ENCODE peak calls at places on chromosomes 11 and 22, in nine cellular contexts. N, Z, L, R, A, F, P, M and U are unnamed samples. For H3K36me3, the result is how much of the 10 kb centered on the place peaks cover.

GRCh38 chr11:68303083-68303482 is 9.3 kb upstream of the LRP5 start:
- DNase-seq in N (no peak), Z (no peak), L (no peak), R (no peak), A (no peak), F (no peak), P (no peak), M (no peak), U (no peak)

GRCh38 chr22:43861529-43861928 is 784 bp downstream of the SULT4A1 start:
- DNase-seq in N (no peak), Z (peak), L (no peak), R (peak), A (peak), F (no peak), P (no peak), M (no peak), U (no peak)

GRCh38 chr11:19892876-19893275 is 180.2 kb downstream of the NAV2 start:
- DNase-seq in N (no peak), Z (no peak), L (no peak), R (no peak), A (no peak), F (no peak), P (no peak), M (no peak), U (no peak)

GRCh38 chr22:30892731-30893221 is 75.8 kb downstream of the MORC2 start:
- DNase-seq in N (no peak), Z (no peak), L (no peak), R (no peak), A (peak), F (no peak), P (no peak), M (no peak), U (no peak)

GRCh38 chr11:110027627-110028371 is 65.4 kb upstream of the ZC3H12C start:
- DNase-seq in N (no peak), Z (no peak), L (no peak), R (no peak), A (no peak), F (no peak), P (no peak), M (no peak), U (no peak)

GRCh38 chr22:42560781-42561180 is 7.0 kb downstream of the SERHL2 start:
- DNase-seq in N (no peak), Z (no peak), L (no peak), R (no peak), A (no peak), F (no peak), P (no peak), M (no peak), U (no peak)

GRCh38 chr11:94860333-94860732 is 92.2 kb downstream of the AMOTL1 start:
- DNase-seq in N (no peak), Z (no peak), L (no peak), R (no peak), A (no peak), F (no peak), P (no peak), M (no peak), U (no peak)

GRCh38 chr11:20261526-20261925 is 101.3 kb upstream of the DBX1 start:
- DNase-seq in N (no peak), Z (no peak), L (no peak), R (no peak), A (no peak), F (no peak), P (peak), M (no peak), U (no peak)

GRCh38 chr11:106482920-106483761 is 405.7 kb downstream of the AASDHPPT start:
- DNase-seq in N (no peak), Z (no peak), L (no peak), R (no peak), A (peak), F (no peak), P (peak), M (no peak), U (peak)

GRCh38 chr11:62677709-62678108 is 1.2 kb downstream of the UBXN1 start:
- DNase-seq in N (no peak), Z (no peak), L (no peak), R (no peak), A (no peak), F (no peak), P (no peak), M (no peak), U (no peak)

GRCh38 chr11:70583781-70584218 is 185.5 kb downstream of the CTTN start:
- DNase-seq in N (no peak), Z (peak), L (no peak), R (no peak), A (no peak), F (no peak), P (no peak), M (no peak), U (no peak)

GRCh38 chr11:128553662-128554392 is 33.5 kb downstream of the ETS1 start:
- DNase-seq in N (no peak), Z (no peak), L (peak), R (peak), A (peak), F (no peak), P (no peak), M (no peak), U (no peak)
- TF ChIP-seq CTCF in N (no peak), Z (no peak), L (peak), R (no peak), A (peak), F (no peak), P (peak), M (peak), U (no peak)

DNA sequence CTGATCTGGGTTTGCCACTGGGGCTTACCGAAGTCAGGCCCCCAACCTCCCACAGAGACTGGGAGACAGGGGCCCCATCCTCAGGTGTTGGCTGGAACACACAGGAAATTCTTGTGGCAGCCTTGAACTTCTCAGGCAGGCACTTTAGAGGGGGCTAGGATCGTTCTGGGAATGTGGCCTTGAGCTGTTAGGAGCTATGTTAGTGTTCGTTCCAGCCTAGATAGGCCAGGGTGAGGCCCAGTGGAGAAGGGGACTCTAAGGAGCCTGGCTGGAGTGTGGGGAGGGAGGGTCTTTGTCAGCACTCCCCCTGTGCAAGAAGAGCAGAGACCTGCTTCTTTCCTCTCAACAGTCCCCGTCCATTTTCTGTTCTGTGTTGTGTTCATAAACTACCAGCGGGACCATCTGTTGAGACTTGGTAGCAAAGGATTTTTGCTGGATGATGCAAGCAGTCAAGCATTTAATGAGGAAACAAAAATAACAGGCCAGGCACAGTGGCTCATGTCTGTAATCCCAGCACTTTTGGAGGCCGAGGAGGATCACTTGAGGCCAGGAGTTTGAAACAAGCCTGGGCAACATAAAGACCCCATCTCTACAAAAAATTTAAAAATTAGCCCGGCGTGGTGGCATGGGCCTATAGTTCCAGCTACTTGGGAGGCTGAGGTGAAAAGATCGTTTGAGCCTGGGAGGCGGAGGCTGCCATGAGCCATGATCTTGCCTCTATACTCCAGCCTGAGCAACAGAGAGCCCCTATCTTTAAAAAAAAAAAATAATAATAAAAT is 1.5 kb upstream of the TXNRD2 start:
- DNase-seq in N (no peak), Z (peak), L (peak), R (peak), A (peak), F (peak), P (peak), M (no peak), U (peak)
- H3K4me3 ChIP-seq in N (no peak), Z (peak), L (peak), R (peak), A (no peak), F (no peak), P (peak), M (peak), U (peak)

GRCh38 chr11:8709002-8709672 is 26.5 kb downstream of the RPL27A start:
- DNase-seq in N (peak), Z (no peak), L (peak), R (peak), A (peak), F (peak), P (no peak), M (peak), U (no peak)
- H3K36me3 ChIP-seq in N (under half), Z (under half), L (under half), R (under half), A (under half), F (half or more), P (under half), M (half or more), U (under half)

DNA sequence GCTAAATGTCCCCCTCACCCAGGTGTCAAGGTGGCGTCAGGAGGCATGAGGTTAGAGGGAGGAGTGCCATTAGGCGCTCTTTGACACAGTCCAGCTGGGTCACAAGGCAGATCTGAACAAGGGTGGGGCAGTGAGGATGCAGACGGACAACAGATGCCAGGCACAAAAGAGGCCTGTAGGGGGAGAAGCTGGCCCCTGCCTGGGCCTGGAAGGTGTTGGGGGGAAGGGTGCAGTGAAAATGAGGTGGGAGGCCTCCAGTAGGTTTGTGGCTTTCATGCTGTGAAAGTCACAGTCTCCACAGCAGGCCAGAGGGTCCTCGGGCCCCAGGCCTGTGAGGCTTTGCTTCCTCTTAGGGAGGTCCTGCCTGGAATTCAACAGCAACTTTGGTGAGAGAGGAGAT is 85.0 kb upstream of the PLET1 start:
- DNase-seq in N (no peak), Z (no peak), L (no peak), R (no peak), A (no peak), F (no peak), P (no peak), M (no peak), U (no peak)
- TF ChIP-seq CTCF in N (no peak), Z (no peak), L (no peak), R (no peak), A (peak), F (no peak), P (peak), M (no peak), U (no peak)